ENCODE peak calls at places on chromosomes 2 and 18, in ten cellular contexts. One of them, this sample, is unnamed.

GRCh38 chr2:212033888-212034287 is 504.7 kb downstream of the ERBB4 start:
- DNase-seq in NCI-H524: no peak
- DNase-seq in Peyer's patch: no peak
- DNase-seq in H7: no peak
- DNase-seq in T-helper 1 cell: no peak
- DNase-seq in OCI-LY7: no peak
- DNase-seq in stimulated activated CD8-positive, alpha-beta memory T cell treated with anti-CD3 and anti-CD28 coated beads, Interleukin-15, amount 100 ng/mL, for 24 hours: no peak
- DNase-seq in NCI-H1105 treated with DMSO at 0.1 percent for 48 hours: no peak
- DNase-seq in CD4-positive, alpha-beta memory T cell: no peak
- DNase-seq in prostate gland: no peak
- DNase-seq in this sample: no peak

GRCh38 chr2:213242653-213243052 is 41.6 kb upstream of the SPAG16 start:
- DNase-seq in NCI-H524: no peak
- DNase-seq in Peyer's patch: no peak
- DNase-seq in H7: no peak
- DNase-seq in T-helper 1 cell: no peak
- DNase-seq in OCI-LY7: no peak
- DNase-seq in stimulated activated CD8-positive, alpha-beta memory T cell treated with anti-CD3 and anti-CD28 coated beads, Interleukin-15, amount 100 ng/mL, for 24 hours: no peak
- DNase-seq in NCI-H1105 treated with DMSO at 0.1 percent for 48 hours: no peak
- DNase-seq in CD4-positive, alpha-beta memory T cell: no peak
- DNase-seq in prostate gland: no peak
- DNase-seq in this sample: no peak

GRCh38 chr2:192038152-192038551 is 156.6 kb downstream of the TMEFF2 start:
- DNase-seq in NCI-H524: no peak
- DNase-seq in Peyer's patch: no peak
- DNase-seq in H7: no peak
- DNase-seq in T-helper 1 cell: no peak
- DNase-seq in OCI-LY7: no peak
- DNase-seq in stimulated activated CD8-positive, alpha-beta memory T cell treated with anti-CD3 and anti-CD28 coated beads, Interleukin-15, amount 100 ng/mL, for 24 hours: no peak
- DNase-seq in NCI-H1105 treated with DMSO at 0.1 percent for 48 hours: no peak
- DNase-seq in CD4-positive, alpha-beta memory T cell: no peak
- DNase-seq in prostate gland: no peak
- DNase-seq in this sample: no peak

GRCh38 chr18:77857926-77858325 is 608.3 kb downstream of the GALR1 start:
- DNase-seq in NCI-H524: peak; percentile 79
- DNase-seq in Peyer's patch: no peak
- DNase-seq in H7: no peak
- DNase-seq in T-helper 1 cell: no peak
- DNase-seq in OCI-LY7: no peak
- DNase-seq in stimulated activated CD8-positive, alpha-beta memory T cell treated with anti-CD3 and anti-CD28 coated beads, Interleukin-15, amount 100 ng/mL, for 24 hours: no peak
- DNase-seq in NCI-H1105 treated with DMSO at 0.1 percent for 48 hours: peak; percentile 95
- DNase-seq in CD4-positive, alpha-beta memory T cell: no peak
- DNase-seq in prostate gland: no peak
- DNase-seq in this sample: no peak

GRCh38 chr18:28177828-28178635 is 1.1 kb upstream of the CDH2 start:
- DNase-seq in NCI-H524: peak; percentile 87
- DNase-seq in Peyer's patch: peak; percentile 45
- DNase-seq in H7: peak; percentile 90
- DNase-seq in T-helper 1 cell: no peak
- DNase-seq in OCI-LY7: no peak
- DNase-seq in stimulated activated CD8-positive, alpha-beta memory T cell treated with anti-CD3 and anti-CD28 coated beads, Interleukin-15, amount 100 ng/mL, for 24 hours: no peak
- DNase-seq in NCI-H1105 treated with DMSO at 0.1 percent for 48 hours: peak; percentile 89
- DNase-seq in CD4-positive, alpha-beta memory T cell: no peak
- DNase-seq in prostate gland: peak; percentile 10
- DNase-seq in this sample: peak; percentile 19

GRCh38 chr2:51263921-51264320 is 232.0 kb upstream of the NRXN1 start:
- DNase-seq in NCI-H524: no peak
- DNase-seq in Peyer's patch: no peak
- DNase-seq in H7: no peak
- DNase-seq in T-helper 1 cell: no peak
- DNase-seq in OCI-LY7: no peak
- DNase-seq in stimulated activated CD8-positive, alpha-beta memory T cell treated with anti-CD3 and anti-CD28 coated beads, Interleukin-15, amount 100 ng/mL, for 24 hours: no peak
- DNase-seq in NCI-H1105 treated with DMSO at 0.1 percent for 48 hours: no peak
- DNase-seq in CD4-positive, alpha-beta memory T cell: no peak
- DNase-seq in prostate gland: no peak
- DNase-seq in this sample: no peak

GRCh38 chr18:62784966-62785413 is 69.6 kb downstream of the PHLPP1 start:
- DNase-seq in NCI-H524: no peak
- DNase-seq in Peyer's patch: no peak
- DNase-seq in H7: no peak
- DNase-seq in T-helper 1 cell: no peak
- DNase-seq in OCI-LY7: no peak
- DNase-seq in stimulated activated CD8-positive, alpha-beta memory T cell treated with anti-CD3 and anti-CD28 coated beads, Interleukin-15, amount 100 ng/mL, for 24 hours: no peak
- DNase-seq in NCI-H1105 treated with DMSO at 0.1 percent for 48 hours: peak; percentile 55
- DNase-seq in CD4-positive, alpha-beta memory T cell: no peak
- DNase-seq in prostate gland: no peak
- DNase-seq in this sample: no peak

GRCh38 chr2:195498839-195499490 is 158.1 kb upstream of the SLC39A10 start:
- DNase-seq in NCI-H524: no peak
- DNase-seq in Peyer's patch: no peak
- DNase-seq in H7: no peak
- DNase-seq in T-helper 1 cell: no peak
- DNase-seq in OCI-LY7: no peak
- DNase-seq in stimulated activated CD8-positive, alpha-beta memory T cell treated with anti-CD3 and anti-CD28 coated beads, Interleukin-15, amount 100 ng/mL, for 24 hours: no peak
- DNase-seq in NCI-H1105 treated with DMSO at 0.1 percent for 48 hours: no peak
- DNase-seq in CD4-positive, alpha-beta memory T cell: no peak
- DNase-seq in prostate gland: no peak
- DNase-seq in this sample: no peak

GRCh38 chr18:53795061-53795460 is 429.4 kb downstream of the MBD2 start:
- DNase-seq in NCI-H524: no peak
- DNase-seq in Peyer's patch: no peak
- DNase-seq in H7: no peak
- DNase-seq in T-helper 1 cell: no peak
- DNase-seq in OCI-LY7: no peak
- DNase-seq in stimulated activated CD8-positive, alpha-beta memory T cell treated with anti-CD3 and anti-CD28 coated beads, Interleukin-15, amount 100 ng/mL, for 24 hours: no peak
- DNase-seq in NCI-H1105 treated with DMSO at 0.1 percent for 48 hours: no peak
- DNase-seq in CD4-positive, alpha-beta memory T cell: no peak
- DNase-seq in prostate gland: no peak
- DNase-seq in this sample: no peak

GRCh38 chr2:184154438-184154837 is 443.9 kb upstream of the ZNF804A start:
- DNase-seq in NCI-H524: no peak
- DNase-seq in Peyer's patch: no peak
- DNase-seq in H7: no peak
- DNase-seq in T-helper 1 cell: no peak
- DNase-seq in OCI-LY7: no peak
- DNase-seq in stimulated activated CD8-positive, alpha-beta memory T cell treated with anti-CD3 and anti-CD28 coated beads, Interleukin-15, amount 100 ng/mL, for 24 hours: no peak
- DNase-seq in NCI-H1105 treated with DMSO at 0.1 percent for 48 hours: no peak
- DNase-seq in CD4-positive, alpha-beta memory T cell: no peak
- DNase-seq in prostate gland: no peak
- DNase-seq in this sample: no peak

GRCh38 chr2:8107979-8108378 is 573.9 kb upstream of the ID2 start:
- DNase-seq in NCI-H524: no peak
- DNase-seq in Peyer's patch: no peak
- DNase-seq in H7: no peak
- DNase-seq in T-helper 1 cell: no peak
- DNase-seq in OCI-LY7: peak; percentile 17
- DNase-seq in stimulated activated CD8-positive, alpha-beta memory T cell treated with anti-CD3 and anti-CD28 coated beads, Interleukin-15, amount 100 ng/mL, for 24 hours: no peak
- DNase-seq in NCI-H1105 treated with DMSO at 0.1 percent for 48 hours: no peak
- DNase-seq in CD4-positive, alpha-beta memory T cell: no peak
- DNase-seq in prostate gland: no peak
- DNase-seq in this sample: no peak

GRCh38 chr2:237305579-237305978 is 108.4 kb downstream of the COL6A3 start:
- DNase-seq in NCI-H524: no peak
- DNase-seq in Peyer's patch: no peak
- DNase-seq in H7: no peak
- DNase-seq in T-helper 1 cell: no peak
- DNase-seq in OCI-LY7: no peak
- DNase-seq in stimulated activated CD8-positive, alpha-beta memory T cell treated with anti-CD3 and anti-CD28 coated beads, Interleukin-15, amount 100 ng/mL, for 24 hours: no peak
- DNase-seq in NCI-H1105 treated with DMSO at 0.1 percent for 48 hours: no peak
- DNase-seq in CD4-positive, alpha-beta memory T cell: no peak
- DNase-seq in prostate gland: no peak
- DNase-seq in this sample: no peak

GRCh38 chr2:3313845-3314375 is 63.7 kb downstream of the EIPR1 start:
- DNase-seq in NCI-H524: peak; percentile 80
- DNase-seq in Peyer's patch: no peak
- DNase-seq in H7: no peak
- DNase-seq in T-helper 1 cell: no peak
- DNase-seq in OCI-LY7: no peak
- DNase-seq in stimulated activated CD8-positive, alpha-beta memory T cell treated with anti-CD3 and anti-CD28 coated beads, Interleukin-15, amount 100 ng/mL, for 24 hours: no peak
- DNase-seq in NCI-H1105 treated with DMSO at 0.1 percent for 48 hours: no peak
- DNase-seq in CD4-positive, alpha-beta memory T cell: no peak
- DNase-seq in prostate gland: no peak
- DNase-seq in this sample: no peak

GRCh38 chr2:27915874-27916273 is 25.3 kb downstream of the BABAM2 start:
- DNase-seq in NCI-H524: no peak
- DNase-seq in Peyer's patch: no peak
- DNase-seq in H7: no peak
- DNase-seq in T-helper 1 cell: no peak
- DNase-seq in OCI-LY7: no peak
- DNase-seq in stimulated activated CD8-positive, alpha-beta memory T cell treated with anti-CD3 and anti-CD28 coated beads, Interleukin-15, amount 100 ng/mL, for 24 hours: no peak
- DNase-seq in NCI-H1105 treated with DMSO at 0.1 percent for 48 hours: peak; percentile 7
- DNase-seq in CD4-positive, alpha-beta memory T cell: no peak
- DNase-seq in prostate gland: no peak
- DNase-seq in this sample: no peak

GRCh38 chr2:202322435-202322834 is 53.7 kb upstream of the BMPR2 start:
- DNase-seq in NCI-H524: no peak
- DNase-seq in Peyer's patch: no peak
- DNase-seq in H7: no peak
- DNase-seq in T-helper 1 cell: no peak
- DNase-seq in OCI-LY7: no peak
- DNase-seq in stimulated activated CD8-positive, alpha-beta memory T cell treated with anti-CD3 and anti-CD28 coated beads, Interleukin-15, amount 100 ng/mL, for 24 hours: no peak
- DNase-seq in NCI-H1105 treated with DMSO at 0.1 percent for 48 hours: no peak
- DNase-seq in CD4-positive, alpha-beta memory T cell: no peak
- DNase-seq in prostate gland: no peak
- DNase-seq in this sample: no peak

GRCh38 chr2:20985061-20985460 is 58.8 kb downstream of the APOB start:
- DNase-seq in NCI-H524: no peak
- DNase-seq in Peyer's patch: no peak
- DNase-seq in H7: no peak
- DNase-seq in T-helper 1 cell: no peak
- DNase-seq in OCI-LY7: no peak
- DNase-seq in stimulated activated CD8-positive, alpha-beta memory T cell treated with anti-CD3 and anti-CD28 coated beads, Interleukin-15, amount 100 ng/mL, for 24 hours: no peak
- DNase-seq in NCI-H1105 treated with DMSO at 0.1 percent for 48 hours: no peak
- DNase-seq in CD4-positive, alpha-beta memory T cell: no peak
- DNase-seq in prostate gland: no peak
- DNase-seq in this sample: no peak

GRCh38 chr2:141728886-141729285 is 401.9 kb downstream of the LRP1B start:
- DNase-seq in NCI-H524: peak; percentile 98
- DNase-seq in Peyer's patch: no peak
- DNase-seq in H7: no peak
- DNase-seq in T-helper 1 cell: no peak
- DNase-seq in OCI-LY7: no peak
- DNase-seq in stimulated activated CD8-positive, alpha-beta memory T cell treated with anti-CD3 and anti-CD28 coated beads, Interleukin-15, amount 100 ng/mL, for 24 hours: no peak
- DNase-seq in NCI-H1105 treated with DMSO at 0.1 percent for 48 hours: peak; percentile 3
- DNase-seq in CD4-positive, alpha-beta memory T cell: no peak
- DNase-seq in prostate gland: no peak
- DNase-seq in this sample: no peak

GRCh38 chr2:1716441-1716840 is 27.9 kb downstream of the PXDN start:
- DNase-seq in NCI-H524: no peak
- DNase-seq in Peyer's patch: no peak
- DNase-seq in H7: peak; percentile 17
- DNase-seq in T-helper 1 cell: no peak
- DNase-seq in OCI-LY7: no peak
- DNase-seq in stimulated activated CD8-positive, alpha-beta memory T cell treated with anti-CD3 and anti-CD28 coated beads, Interleukin-15, amount 100 ng/mL, for 24 hours: no peak
- DNase-seq in NCI-H1105 treated with DMSO at 0.1 percent for 48 hours: no peak
- DNase-seq in CD4-positive, alpha-beta memory T cell: no peak
- DNase-seq in prostate gland: no peak
- DNase-seq in this sample: no peak

GRCh38 chr2:226190479-226191252 is 609.0 kb downstream of the IRS1 start:
- DNase-seq in NCI-H524: peak; percentile 67
- DNase-seq in Peyer's patch: no peak
- DNase-seq in H7: no peak
- DNase-seq in T-helper 1 cell: no peak
- DNase-seq in OCI-LY7: no peak
- DNase-seq in stimulated activated CD8-positive, alpha-beta memory T cell treated with anti-CD3 and anti-CD28 coated beads, Interleukin-15, amount 100 ng/mL, for 24 hours: no peak
- DNase-seq in NCI-H1105 treated with DMSO at 0.1 percent for 48 hours: no peak
- DNase-seq in CD4-positive, alpha-beta memory T cell: no peak
- DNase-seq in prostate gland: no peak
- DNase-seq in this sample: no peak

GRCh38 chr2:216109962-216110614 is 940 bp downstream of the XRCC5 start:
- DNase-seq in NCI-H524: peak; percentile 32
- DNase-seq in Peyer's patch: no peak
- DNase-seq in H7: no peak
- DNase-seq in T-helper 1 cell: no peak
- DNase-seq in OCI-LY7: peak; percentile 56
- DNase-seq in stimulated activated CD8-positive, alpha-beta memory T cell treated with anti-CD3 and anti-CD28 coated beads, Interleukin-15, amount 100 ng/mL, for 24 hours: no peak
- DNase-seq in NCI-H1105 treated with DMSO at 0.1 percent for 48 hours: peak; percentile 24
- DNase-seq in CD4-positive, alpha-beta memory T cell: no peak
- DNase-seq in prostate gland: no peak
- DNase-seq in this sample: no peak

GRCh38 chr2:66929632-66930385 is 467.3 kb upstream of the ETAA1 start:
- DNase-seq in NCI-H524: no peak
- DNase-seq in Peyer's patch: peak; percentile 37
- DNase-seq in H7: no peak
- DNase-seq in T-helper 1 cell: no peak
- DNase-seq in OCI-LY7: no peak
- DNase-seq in stimulated activated CD8-positive, alpha-beta memory T cell treated with anti-CD3 and anti-CD28 coated beads, Interleukin-15, amount 100 ng/mL, for 24 hours: no peak
- DNase-seq in NCI-H1105 treated with DMSO at 0.1 percent for 48 hours: no peak
- DNase-seq in CD4-positive, alpha-beta memory T cell: no peak
- DNase-seq in prostate gland: peak; percentile 74
- DNase-seq in this sample: peak; percentile 92

GRCh38 chr2:69768217-69768616 is 26.3 kb downstream of the ANXA4 start:
- DNase-seq in NCI-H524: no peak
- DNase-seq in Peyer's patch: no peak
- DNase-seq in H7: no peak
- DNase-seq in T-helper 1 cell: no peak
- DNase-seq in OCI-LY7: no peak
- DNase-seq in stimulated activated CD8-positive, alpha-beta memory T cell treated with anti-CD3 and anti-CD28 coated beads, Interleukin-15, amount 100 ng/mL, for 24 hours: no peak
- DNase-seq in NCI-H1105 treated with DMSO at 0.1 percent for 48 hours: no peak
- DNase-seq in CD4-positive, alpha-beta memory T cell: no peak
- DNase-seq in prostate gland: no peak
- DNase-seq in this sample: no peak

GRCh38 chr18:60987963-60988362 is 345.3 kb upstream of the CDH20 start:
- DNase-seq in NCI-H524: no peak
- DNase-seq in Peyer's patch: no peak
- DNase-seq in H7: no peak
- DNase-seq in T-helper 1 cell: no peak
- DNase-seq in OCI-LY7: no peak
- DNase-seq in stimulated activated CD8-positive, alpha-beta memory T cell treated with anti-CD3 and anti-CD28 coated beads, Interleukin-15, amount 100 ng/mL, for 24 hours: no peak
- DNase-seq in NCI-H1105 treated with DMSO at 0.1 percent for 48 hours: no peak
- DNase-seq in CD4-positive, alpha-beta memory T cell: no peak
- DNase-seq in prostate gland: no peak
- DNase-seq in this sample: no peak

GRCh38 chr2:232376713-232377112 is 1.8 kb upstream of the ALPP start:
- DNase-seq in NCI-H524: no peak
- DNase-seq in Peyer's patch: no peak
- DNase-seq in H7: peak; percentile 17
- DNase-seq in T-helper 1 cell: no peak
- DNase-seq in OCI-LY7: no peak
- DNase-seq in stimulated activated CD8-positive, alpha-beta memory T cell treated with anti-CD3 and anti-CD28 coated beads, Interleukin-15, amount 100 ng/mL, for 24 hours: no peak
- DNase-seq in NCI-H1105 treated with DMSO at 0.1 percent for 48 hours: no peak
- DNase-seq in CD4-positive, alpha-beta memory T cell: no peak
- DNase-seq in prostate gland: no peak
- DNase-seq in this sample: no peak

GRCh38 chr2:219002395-219003266 is 9.4 kb upstream of the CRYBA2 start:
- DNase-seq in NCI-H524: peak; percentile 72
- DNase-seq in Peyer's patch: peak; percentile 90
- DNase-seq in H7: peak; percentile 98
- DNase-seq in T-helper 1 cell: no peak
- DNase-seq in OCI-LY7: no peak
- DNase-seq in stimulated activated CD8-positive, alpha-beta memory T cell treated with anti-CD3 and anti-CD28 coated beads, Interleukin-15, amount 100 ng/mL, for 24 hours: no peak
- DNase-seq in NCI-H1105 treated with DMSO at 0.1 percent for 48 hours: no peak
- DNase-seq in CD4-positive, alpha-beta memory T cell: peak; percentile 65
- DNase-seq in prostate gland: peak; percentile 76
- DNase-seq in this sample: peak; percentile 89

GRCh38 chr18:39753178-39753577 is 2187.6 kb upstream of the CELF4 start:
- DNase-seq in NCI-H524: no peak
- DNase-seq in Peyer's patch: peak; percentile 31
- DNase-seq in H7: no peak
- DNase-seq in T-helper 1 cell: no peak
- DNase-seq in OCI-LY7: no peak
- DNase-seq in stimulated activated CD8-positive, alpha-beta memory T cell treated with anti-CD3 and anti-CD28 coated beads, Interleukin-15, amount 100 ng/mL, for 24 hours: no peak
- DNase-seq in NCI-H1105 treated with DMSO at 0.1 percent for 48 hours: no peak
- DNase-seq in CD4-positive, alpha-beta memory T cell: no peak
- DNase-seq in prostate gland: no peak
- DNase-seq in this sample: no peak

GRCh38 chr2:151630372-151630771 is 103.9 kb downstream of the NEB start:
- DNase-seq in NCI-H524: no peak
- DNase-seq in Peyer's patch: no peak
- DNase-seq in H7: no peak
- DNase-seq in T-helper 1 cell: no peak
- DNase-seq in OCI-LY7: no peak
- DNase-seq in stimulated activated CD8-positive, alpha-beta memory T cell treated with anti-CD3 and anti-CD28 coated beads, Interleukin-15, amount 100 ng/mL, for 24 hours: no peak
- DNase-seq in NCI-H1105 treated with DMSO at 0.1 percent for 48 hours: no peak
- DNase-seq in CD4-positive, alpha-beta memory T cell: no peak
- DNase-seq in prostate gland: no peak
- DNase-seq in this sample: no peak

GRCh38 chr2:141437521-141437920 is 693.3 kb downstream of the LRP1B start:
- DNase-seq in NCI-H524: no peak
- DNase-seq in Peyer's patch: no peak
- DNase-seq in H7: no peak
- DNase-seq in T-helper 1 cell: no peak
- DNase-seq in OCI-LY7: no peak
- DNase-seq in stimulated activated CD8-positive, alpha-beta memory T cell treated with anti-CD3 and anti-CD28 coated beads, Interleukin-15, amount 100 ng/mL, for 24 hours: no peak
- DNase-seq in NCI-H1105 treated with DMSO at 0.1 percent for 48 hours: no peak
- DNase-seq in CD4-positive, alpha-beta memory T cell: no peak
- DNase-seq in prostate gland: no peak
- DNase-seq in this sample: no peak

This sample was measured in body of pancreas.